ENCODE peak calls at places on chromosome 4, in four cellular contexts. S is K562, X is GM12878, L is HL-60. W is an unnamed sample.

GRCh38 chr4:121936101-121936500 is 15.8 kb downstream of the TRPC3 start:
- DNase-seq in S (no peak), X (no peak), L (no peak), W (no peak)

GRCh38 chr4:147837435-147837834 is 105.5 kb downstream of the ARHGAP10 start:
- DNase-seq in S (no peak), X (no peak), L (no peak), W (no peak)

GRCh38 chr4:89070041-89070440 is 13.1 kb upstream of the FAM13A start:
- DNase-seq in S (no peak), X (no peak), L (no peak), W (no peak)

GRCh38 chr4:41644288-41644914 is 104.1 kb downstream of the PHOX2B start:
- DNase-seq in S (peak; percentile 57), X (no peak), L (no peak), W (no peak)

GRCh38 chr4:185597532-185598188 is 62.4 kb upstream of the PDLIM3 start:
- DNase-seq in S (peak; percentile 65), X (peak; percentile 33), L (peak; percentile 23), W (peak; percentile 19)

GRCh38 chr4:6316461-6317003 is 46.9 kb downstream of the WFS1 start:
- DNase-seq in S (no peak), X (no peak), L (no peak), W (no peak)

GRCh38 chr4:174669278-174669677 is 147.0 kb upstream of the HPGD start:
- DNase-seq in S (no peak), X (no peak), L (no peak), W (no peak)

GRCh38 chr4:109816894-109817293 is 1.3 kb downstream of the GAR1 start:
- DNase-seq in S (no peak), X (no peak), L (no peak), W (no peak)

GRCh38 chr4:146107587-146107986 is 67.9 kb upstream of the LSM6 start:
- DNase-seq in S (no peak), X (no peak), L (no peak), W (no peak)

GRCh38 chr4:89303177-89303576 is 4.4 kb downstream of the GPRIN3 start:
- DNase-seq in S (no peak), X (no peak), L (no peak), W (no peak)

GRCh38 chr4:186144596-186145569 is 40.4 kb downstream of the FAM149A start:
- DNase-seq in S (no peak), X (no peak), L (no peak), W (peak; percentile 34)

GRCh38 chr4:32394255-32394654 is 1674.1 kb downstream of the PCDH7 start:
- DNase-seq in S (no peak), X (no peak), L (no peak), W (no peak)

GRCh38 chr4:173477016-173477415 is 53.0 kb downstream of the HAND2 start:
- DNase-seq in S (no peak), X (no peak), L (no peak), W (no peak)
- TF ChIP-seq SPI1 in S (no peak), X (no peak), L (no peak), W (no peak)

GRCh38 chr4:13430834-13431568 is 53.1 kb downstream of the RAB28 start:
- DNase-seq in S (no peak), X (no peak), L (no peak), W (no peak)

GRCh38 chr4:13436962-13437361 is 47.2 kb downstream of the RAB28 start:
- DNase-seq in S (no peak), X (no peak), L (no peak), W (no peak)

GRCh38 chr4:13427599-13428325 is 56.4 kb downstream of the RAB28 start:
- DNase-seq in S (no peak), X (no peak), L (no peak), W (no peak)

GRCh38 chr4:13432453-13432852 is 51.7 kb downstream of the RAB28 start:
- DNase-seq in S (no peak), X (no peak), L (no peak), W (no peak)
- TF ChIP-seq SPI1 in S (no peak), X (no peak), L (no peak), W (no peak)

GRCh38 chr4:57147335-57148060 is 37.3 kb upstream of the IGFBP7 start:
- DNase-seq in S (no peak), X (no peak), L (no peak), W (no peak)

GRCh38 chr4:57146444-57146843 is 36.3 kb upstream of the IGFBP7 start:
- DNase-seq in S (no peak), X (no peak), L (no peak), W (no peak)

GRCh38 chr4:57148177-57148576 is 38.0 kb upstream of the IGFBP7 start:
- DNase-seq in S (no peak), X (no peak), L (no peak), W (no peak)

GRCh38 chr4:57149833-57150232 is 39.6 kb upstream of the IGFBP7 start:
- DNase-seq in S (no peak), X (no peak), L (no peak), W (no peak)

GRCh38 chr4:57148831-57149230 is 38.6 kb upstream of the IGFBP7 start:
- DNase-seq in S (no peak), X (no peak), L (no peak), W (no peak)
- TF ChIP-seq SPI1 in S (no peak), X (no peak), L (no peak), W (no peak)

DNA sequence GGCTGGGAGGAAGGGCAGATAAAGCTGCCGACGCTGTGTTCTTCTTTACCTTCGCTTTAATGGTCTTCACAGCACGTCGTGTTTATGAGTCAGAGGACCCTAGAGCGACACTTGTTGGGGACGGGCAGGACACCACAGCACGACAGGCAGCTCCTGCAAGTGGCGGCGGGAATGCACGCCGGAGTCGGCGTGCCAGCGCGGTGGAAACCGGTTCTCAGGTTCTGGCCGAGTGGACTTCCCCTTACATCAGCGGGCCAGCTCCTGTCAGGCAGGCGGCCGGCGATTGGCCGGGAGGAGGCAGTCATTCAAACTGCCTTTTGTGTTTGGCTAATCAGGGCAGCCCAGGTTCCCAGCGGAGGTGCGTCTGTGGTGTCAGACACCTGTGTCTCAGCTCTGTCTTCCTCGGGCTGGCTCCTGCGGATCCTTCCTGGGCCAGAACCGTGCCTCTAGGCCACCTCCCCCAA is 150.9 kb downstream of the SHROOM3 start:
- DNase-seq in S (no peak), X (no peak), L (no peak), W (no peak)
- TF ChIP-seq SPI1 in S (peak; percentile 14), X (peak; percentile 9), L (no peak), W (no peak)

W was measured in GM12891.